ENCODE peak calls at places on chromosome 22, in seven cellular contexts. Y is omental fat pad, K is osteocyte, L is neural crest cell, R is A549, S is LNCaP clone FGC, Z is tibial artery. G is an unnamed sample.

GRCh38 chr22:31344369-31345330 is 1.5 kb downstream of the PATZ1 start:
- DNase-seq in Y (no peak), K (no peak), L (no peak), R (no peak), S (no peak), Z (peak), G (no peak)

GRCh38 chr22:28907311-28908008 is 24.1 kb downstream of the ZNRF3 start:
- DNase-seq in Y (no peak), K (no peak), L (no peak), R (no peak), S (no peak), Z (no peak), G (no peak)

GRCh38 chr22:48475661-48476345 is 1351.9 kb downstream of the BRD1 start:
- DNase-seq in Y (no peak), K (peak), L (no peak), R (no peak), S (no peak), Z (no peak), G (peak)

GRCh38 chr22:47056776-47057470 is 294.5 kb downstream of the TBC1D22A start:
- DNase-seq in Y (no peak), K (no peak), L (no peak), R (no peak), S (no peak), Z (no peak), G (no peak)

GRCh38 chr22:47125603-47126002 is 363.2 kb downstream of the TBC1D22A start:
- DNase-seq in Y (no peak), K (no peak), L (no peak), R (peak), S (no peak), Z (peak), G (no peak)

GRCh38 chr22:19431641-19432091 is at the start of gene HIRA:
- DNase-seq in Y (no peak), K (peak), L (peak), R (peak), S (peak), Z (peak), G (peak)

GRCh38 chr22:21660904-21661303 is 4.9 kb upstream of the PPIL2 start:
- DNase-seq in Y (no peak), K (no peak), L (no peak), R (no peak), S (no peak), Z (no peak), G (no peak)

GRCh38 chr22:46079093-46079860 is 71.0 kb upstream of the PPARA start:
- DNase-seq in Y (no peak), K (no peak), L (no peak), R (no peak), S (no peak), Z (peak), G (no peak)

GRCh38 chr22:39995346-39996252 is 845 bp downstream of the FAM83F start:
- DNase-seq in Y (no peak), K (no peak), L (no peak), R (no peak), S (no peak), Z (no peak), G (no peak)

GRCh38 chr22:45421349-45422057 is 8.0 kb downstream of the RIBC2 start:
- DNase-seq in Y (no peak), K (no peak), L (no peak), R (no peak), S (no peak), Z (no peak), G (peak)

GRCh38 chr22:31055322-31056159 is 25.6 kb upstream of the SMTN start:
- DNase-seq in Y (peak), K (peak), L (peak), R (peak), S (peak), Z (peak), G (peak)

GRCh38 chr22:31680764-31681624 is 19.0 kb upstream of the PISD start:
- DNase-seq in Y (no peak), K (no peak), L (no peak), R (no peak), S (no peak), Z (peak), G (no peak)

GRCh38 chr22:49929553-49929979 is 11.1 kb downstream of the CRELD2 start:
- DNase-seq in Y (no peak), K (no peak), L (peak), R (no peak), S (no peak), Z (no peak), G (peak)
- TF ChIP-seq CTCF in Y (peak), K (peak), L (peak), R (peak), S (peak), Z (peak), G (peak)

GRCh38 chr22:29992341-29993275 is 87.7 kb upstream of the HORMAD2 start:
- DNase-seq in Y (no peak), K (no peak), L (no peak), R (no peak), S (peak), Z (no peak), G (no peak)

GRCh38 chr22:29998627-29999026 is 81.6 kb upstream of the HORMAD2 start:
- DNase-seq in Y (no peak), K (no peak), L (no peak), R (no peak), S (no peak), Z (no peak), G (no peak)

GRCh38 chr22:29994941-29995340 is 85.3 kb upstream of the HORMAD2 start:
- DNase-seq in Y (no peak), K (no peak), L (no peak), R (peak), S (peak), Z (no peak), G (no peak)

GRCh38 chr22:29997516-29997915 is 82.7 kb upstream of the HORMAD2 start:
- DNase-seq in Y (no peak), K (no peak), L (no peak), R (no peak), S (no peak), Z (no peak), G (no peak)

DNA sequence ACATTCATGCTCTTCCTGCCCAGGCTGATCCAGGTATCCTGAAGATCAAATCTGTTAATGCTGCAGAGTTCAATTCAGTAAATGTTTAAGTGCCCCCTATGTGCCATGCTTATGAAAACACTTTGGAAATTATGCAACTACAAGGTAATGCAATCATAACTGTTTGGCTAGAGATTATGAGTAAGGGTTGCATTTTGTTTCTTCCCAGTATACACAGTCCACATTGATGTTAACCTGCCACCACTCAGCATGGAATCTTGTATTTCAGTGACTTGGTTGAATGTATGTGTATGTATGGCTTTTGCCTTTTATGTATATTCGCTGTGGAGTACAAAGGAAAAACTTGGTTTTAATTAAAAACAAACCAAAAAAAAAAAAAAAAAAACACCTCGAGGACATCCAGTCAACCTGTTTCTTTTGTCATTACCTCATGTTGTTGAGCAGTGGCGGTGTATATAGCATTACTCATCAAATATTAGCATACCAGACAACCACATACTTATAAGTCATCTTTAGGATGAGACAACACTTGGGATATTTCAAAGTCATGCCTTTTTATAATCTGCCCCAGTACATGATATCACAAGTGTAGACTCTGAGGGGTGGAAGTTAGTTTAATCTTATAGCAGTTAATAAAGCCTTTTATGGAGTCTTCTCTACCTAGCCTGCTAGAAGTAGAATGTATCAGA is 86.1 kb upstream of the HORMAD2 start:
- DNase-seq in Y (no peak), K (no peak), L (no peak), R (peak), S (no peak), Z (no peak), G (no peak)
- TF ChIP-seq CTCF in Y (no peak), K (peak), L (no peak), R (peak), S (peak), Z (no peak), G (no peak)

GRCh38 chr22:38981005-38981658 is 1.0 kb upstream of the APOBEC3B start:
- DNase-seq in Y (no peak), K (no peak), L (no peak), R (peak), S (no peak), Z (no peak), G (no peak)
- TF ChIP-seq CTCF in Y (no peak), K (peak), L (peak), R (no peak), S (no peak), Z (peak), G (peak)

GRCh38 chr22:43946391-43946680 is 8.9 kb upstream of the SAMM50 start:
- DNase-seq in Y (no peak), K (no peak), L (no peak), R (peak), S (no peak), Z (no peak), G (no peak)
- TF ChIP-seq CTCF in Y (no peak), K (no peak), L (no peak), R (no peak), S (peak), Z (no peak), G (no peak)

DNA sequence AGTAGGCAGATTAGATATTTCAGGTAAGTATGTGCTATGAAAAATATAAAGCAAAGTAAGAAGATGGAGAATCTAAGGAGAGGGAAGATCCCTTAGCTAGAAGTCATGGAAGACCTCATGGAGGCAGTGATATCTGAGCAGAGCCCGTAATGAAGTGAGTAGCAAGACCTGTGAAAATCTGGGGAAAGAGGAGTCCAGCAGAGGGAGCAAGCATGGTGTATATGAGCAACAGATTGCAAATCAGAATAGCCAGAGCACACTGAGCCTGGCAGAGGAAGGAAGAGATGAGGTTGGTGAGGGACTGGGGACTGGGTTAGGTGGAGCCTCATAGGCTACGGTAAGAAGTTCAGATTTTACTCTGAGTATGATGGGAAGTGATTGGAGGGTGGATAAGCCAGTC is 9.4 kb downstream of the LHFPL7 start:
- DNase-seq in Y (no peak), K (no peak), L (peak), R (peak), S (no peak), Z (no peak), G (no peak)
- TF ChIP-seq CTCF in Y (no peak), K (peak), L (peak), R (peak), S (peak), Z (no peak), G (peak)

GRCh38 chr22:20494978-20495860 is at the start of gene KLHL22:
- DNase-seq in Y (no peak), K (no peak), L (peak), R (no peak), S (no peak), Z (peak), G (no peak)
- TF ChIP-seq CTCF in Y (no peak), K (no peak), L (no peak), R (no peak), S (no peak), Z (no peak), G (no peak)